ENCODE peak calls at places on chromosomes 4 and X, in ten cellular contexts. One of them, this sample, is unnamed.

GRCh38 chr4:144787365-144788263 is 141.7 kb downstream of the HHIP start:
- DNase-seq in IMR-90: peak; percentile 49
- DNase-seq in K562: peak; percentile 25
- DNase-seq in mesendoderm: peak; percentile 65
- DNase-seq in fibroblast of lung: peak; percentile 67
- DNase-seq in GM23248: peak; percentile 51
- DNase-seq in HepG2: peak; percentile 34
- DNase-seq in endodermal cell: no peak
- DNase-seq in HCT116: peak; percentile 31
- DNase-seq in astrocyte: peak; percentile 32
- DNase-seq in this sample: peak; percentile 24

GRCh38 chr4:105998210-105998609 is 102.9 kb downstream of the NPNT start:
- DNase-seq in IMR-90: no peak
- DNase-seq in K562: peak; percentile 22
- DNase-seq in mesendoderm: no peak
- DNase-seq in fibroblast of lung: no peak
- DNase-seq in GM23248: no peak
- DNase-seq in HepG2: peak; percentile 89
- DNase-seq in endodermal cell: no peak
- DNase-seq in HCT116: no peak
- DNase-seq in astrocyte: no peak
- DNase-seq in this sample: no peak

GRCh38 chr4:1330761-1331590 is 16.0 kb upstream of the UVSSA start:
- DNase-seq in IMR-90: no peak
- DNase-seq in K562: no peak
- DNase-seq in mesendoderm: no peak
- DNase-seq in fibroblast of lung: no peak
- DNase-seq in GM23248: no peak
- DNase-seq in HepG2: no peak
- DNase-seq in endodermal cell: no peak
- DNase-seq in HCT116: no peak
- DNase-seq in astrocyte: no peak
- DNase-seq in this sample: no peak

GRCh38 chrX:135596495-135596894 is 76.0 kb downstream of the INTS6L start:
- DNase-seq in IMR-90: peak; percentile 16
- DNase-seq in K562: peak; percentile 77
- DNase-seq in mesendoderm: peak; percentile 25
- DNase-seq in fibroblast of lung: peak; percentile 34
- DNase-seq in GM23248: peak; percentile 59
- DNase-seq in HepG2: peak; percentile 2
- DNase-seq in endodermal cell: peak; percentile 83
- DNase-seq in HCT116: peak; percentile 38
- DNase-seq in astrocyte: no peak
- DNase-seq in this sample: no peak

GRCh38 chrX:10729000-10729399 is 108.6 kb upstream of the MID1 start:
- DNase-seq in IMR-90: no peak
- DNase-seq in K562: no peak
- DNase-seq in mesendoderm: no peak
- DNase-seq in fibroblast of lung: no peak
- DNase-seq in GM23248: no peak
- DNase-seq in HepG2: no peak
- DNase-seq in endodermal cell: no peak
- DNase-seq in HCT116: no peak
- DNase-seq in astrocyte: no peak
- DNase-seq in this sample: no peak

GRCh38 chrX:115898382-115899001 is 272.1 kb upstream of the AGTR2 start:
- DNase-seq in IMR-90: peak; percentile 29
- DNase-seq in K562: peak; percentile 62
- DNase-seq in mesendoderm: peak; percentile 78
- DNase-seq in fibroblast of lung: no peak
- DNase-seq in GM23248: no peak
- DNase-seq in HepG2: peak; percentile 81
- DNase-seq in endodermal cell: peak; percentile 86
- DNase-seq in HCT116: peak; percentile 6
- DNase-seq in astrocyte: no peak
- DNase-seq in this sample: no peak

GRCh38 chrX:115547448-115547847 is 13.5 kb upstream of the PLS3 start:
- DNase-seq in IMR-90: no peak
- DNase-seq in K562: no peak
- DNase-seq in mesendoderm: peak; percentile 38
- DNase-seq in fibroblast of lung: no peak
- DNase-seq in GM23248: no peak
- DNase-seq in HepG2: peak; percentile 7
- DNase-seq in endodermal cell: peak; percentile 69
- DNase-seq in HCT116: no peak
- DNase-seq in astrocyte: no peak
- DNase-seq in this sample: no peak

GRCh38 chr4:186201535-186202230 is 10.3 kb downstream of the CYP4V2 start:
- DNase-seq in IMR-90: peak; percentile 40
- DNase-seq in K562: peak; percentile 44
- DNase-seq in mesendoderm: peak; percentile 71
- DNase-seq in fibroblast of lung: peak; percentile 26
- DNase-seq in GM23248: peak; percentile 54
- DNase-seq in HepG2: peak; percentile 59
- DNase-seq in endodermal cell: peak; percentile 81
- DNase-seq in HCT116: peak; percentile 66
- DNase-seq in astrocyte: no peak
- DNase-seq in this sample: no peak

GRCh38 chr4:109079731-109080130 is 222.7 kb downstream of the COL25A1 start:
- DNase-seq in IMR-90: peak; percentile 77
- DNase-seq in K562: no peak
- DNase-seq in mesendoderm: peak; percentile 3
- DNase-seq in fibroblast of lung: no peak
- DNase-seq in GM23248: no peak
- DNase-seq in HepG2: no peak
- DNase-seq in endodermal cell: no peak
- DNase-seq in HCT116: no peak
- DNase-seq in astrocyte: peak; percentile 78
- DNase-seq in this sample: no peak

GRCh38 chrX:13398839-13399238 is 79.0 kb upstream of the ATXN3L start:
- DNase-seq in IMR-90: no peak
- DNase-seq in K562: no peak
- DNase-seq in mesendoderm: no peak
- DNase-seq in fibroblast of lung: no peak
- DNase-seq in GM23248: no peak
- DNase-seq in HepG2: no peak
- DNase-seq in endodermal cell: no peak
- DNase-seq in HCT116: no peak
- DNase-seq in astrocyte: no peak
- DNase-seq in this sample: no peak
- H3K9ac ChIP-seq in IMR-90: peak overlapping the region; percentile 48
- H3K9ac ChIP-seq in K562: no peak overlapping the region
- H3K9ac ChIP-seq in mesendoderm: no peak overlapping the region
- H3K9ac ChIP-seq in fibroblast of lung: no peak overlapping the region
- H3K9ac ChIP-seq in GM23248: peak overlapping the region; percentile 59
- H3K9ac ChIP-seq in HepG2: no peak overlapping the region
- H3K9ac ChIP-seq in endodermal cell: no peak overlapping the region
- H3K9ac ChIP-seq in HCT116: peak overlapping the region; percentile 30
- H3K9ac ChIP-seq in astrocyte: peak overlapping the region; percentile 79
- H3K9ac ChIP-seq in this sample: no peak overlapping the region

GRCh38 chr4:2572076-2572475 is 35.6 kb downstream of the FAM193A start:
- DNase-seq in IMR-90: no peak
- DNase-seq in K562: no peak
- DNase-seq in mesendoderm: no peak
- DNase-seq in fibroblast of lung: no peak
- DNase-seq in GM23248: no peak
- DNase-seq in HepG2: no peak
- DNase-seq in endodermal cell: no peak
- DNase-seq in HCT116: no peak
- DNase-seq in astrocyte: no peak
- DNase-seq in this sample: no peak
- H3K4me3 ChIP-seq in IMR-90: no peak overlapping the region
- H3K4me3 ChIP-seq in K562: no peak overlapping the region
- H3K4me3 ChIP-seq in mesendoderm: no peak overlapping the region
- H3K4me3 ChIP-seq in fibroblast of lung: no peak overlapping the region
- H3K4me3 ChIP-seq in GM23248: no peak overlapping the region
- H3K4me3 ChIP-seq in HepG2: no peak overlapping the region
- H3K4me3 ChIP-seq in endodermal cell: no peak overlapping the region
- H3K4me3 ChIP-seq in HCT116: no peak overlapping the region
- H3K4me3 ChIP-seq in astrocyte: no peak overlapping the region
- H3K4me3 ChIP-seq in this sample: no peak overlapping the region

GRCh38 chrX:136597356-136597755 is 50.6 kb upstream of the CD40LG start:
- DNase-seq in IMR-90: no peak
- DNase-seq in K562: no peak
- DNase-seq in mesendoderm: no peak
- DNase-seq in fibroblast of lung: no peak
- DNase-seq in GM23248: no peak
- DNase-seq in HepG2: no peak
- DNase-seq in endodermal cell: no peak
- DNase-seq in HCT116: no peak
- DNase-seq in astrocyte: no peak
- DNase-seq in this sample: no peak

GRCh38 chrX:136597954-136598353 is 50.0 kb upstream of the CD40LG start:
- DNase-seq in IMR-90: no peak
- DNase-seq in K562: no peak
- DNase-seq in mesendoderm: no peak
- DNase-seq in fibroblast of lung: no peak
- DNase-seq in GM23248: no peak
- DNase-seq in HepG2: no peak
- DNase-seq in endodermal cell: no peak
- DNase-seq in HCT116: no peak
- DNase-seq in astrocyte: no peak
- DNase-seq in this sample: no peak

GRCh38 chrX:136600059-136600458 is 47.9 kb upstream of the CD40LG start:
- DNase-seq in IMR-90: no peak
- DNase-seq in K562: no peak
- DNase-seq in mesendoderm: no peak
- DNase-seq in fibroblast of lung: no peak
- DNase-seq in GM23248: no peak
- DNase-seq in HepG2: no peak
- DNase-seq in endodermal cell: no peak
- DNase-seq in HCT116: no peak
- DNase-seq in astrocyte: no peak
- DNase-seq in this sample: no peak

GRCh38 chrX:136598631-136599030 is 49.3 kb upstream of the CD40LG start:
- DNase-seq in IMR-90: no peak
- DNase-seq in K562: no peak
- DNase-seq in mesendoderm: no peak
- DNase-seq in fibroblast of lung: no peak
- DNase-seq in GM23248: no peak
- DNase-seq in HepG2: no peak
- DNase-seq in endodermal cell: no peak
- DNase-seq in HCT116: no peak
- DNase-seq in astrocyte: no peak
- DNase-seq in this sample: no peak
- H3K27ac ChIP-seq in IMR-90: no peak overlapping the region
- H3K27ac ChIP-seq in K562: no peak overlapping the region
- H3K27ac ChIP-seq in mesendoderm: no peak overlapping the region
- H3K27ac ChIP-seq in fibroblast of lung: no peak overlapping the region
- H3K27ac ChIP-seq in GM23248: no peak overlapping the region
- H3K27ac ChIP-seq in HepG2: no peak overlapping the region
- H3K27ac ChIP-seq in endodermal cell: no peak overlapping the region
- H3K27ac ChIP-seq in HCT116: no peak overlapping the region
- H3K27ac ChIP-seq in astrocyte: no peak overlapping the region
- H3K27ac ChIP-seq in this sample: no peak overlapping the region

DNA sequence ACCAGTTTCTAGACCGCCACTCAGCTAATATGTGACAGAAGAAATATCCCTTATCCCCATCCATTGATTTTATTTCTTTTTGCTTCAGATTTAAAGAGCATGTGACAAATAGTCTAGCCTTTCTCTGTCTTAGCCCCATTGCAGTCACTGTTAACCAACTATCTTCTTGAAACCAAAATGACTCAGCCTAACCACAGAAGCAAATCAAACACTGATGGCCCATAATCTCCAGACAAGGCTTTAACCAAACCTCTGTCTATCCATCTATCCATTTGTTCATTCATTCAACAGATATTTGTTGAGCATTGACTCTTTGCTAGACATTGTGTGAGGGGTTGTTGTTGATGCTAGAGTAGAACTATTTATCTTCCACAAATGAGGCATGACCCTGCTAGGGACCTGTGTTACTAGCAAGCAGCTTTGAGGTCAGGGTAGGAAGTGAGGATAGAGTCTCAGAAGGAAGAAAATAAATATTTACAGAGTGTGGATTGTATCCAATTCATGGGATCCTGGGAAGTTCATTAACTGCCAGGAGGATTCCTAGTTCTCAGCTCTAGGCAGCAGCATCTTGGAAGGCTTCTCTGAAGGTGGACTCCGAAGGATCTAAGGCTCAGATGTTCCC is 22.5 kb downstream of the HNRNPH2 start:
- DNase-seq in IMR-90: peak; percentile 54
- DNase-seq in K562: no peak
- DNase-seq in mesendoderm: no peak
- DNase-seq in fibroblast of lung: no peak
- DNase-seq in GM23248: peak; percentile 59
- DNase-seq in HepG2: no peak
- DNase-seq in endodermal cell: no peak
- DNase-seq in HCT116: no peak
- DNase-seq in astrocyte: peak; percentile 55
- DNase-seq in this sample: no peak
- H3K9ac ChIP-seq in IMR-90: no peak overlapping the region
- H3K9ac ChIP-seq in K562: no peak overlapping the region
- H3K9ac ChIP-seq in mesendoderm: no peak overlapping the region
- H3K9ac ChIP-seq in fibroblast of lung: no peak overlapping the region
- H3K9ac ChIP-seq in GM23248: no peak overlapping the region
- H3K9ac ChIP-seq in HepG2: no peak overlapping the region
- H3K9ac ChIP-seq in endodermal cell: no peak overlapping the region
- H3K9ac ChIP-seq in HCT116: no peak overlapping the region
- H3K9ac ChIP-seq in astrocyte: peak overlapping the region; percentile 46
- H3K9ac ChIP-seq in this sample: no peak overlapping the region